ENCODE peak calls at places on chromosome 11, in six cellular contexts. U is hypothalamus, N is NCI-H1417 treated with DMSO at 0.1 percent for 48 hours, E is cardiac muscle cell, Q is NCI-H1092 treated with DMSO at 0.1 percent for 48 hours, Z is SW 1271. K is an unnamed sample.

GRCh38 chr11:69788956-69789355 is 13.8 kb upstream of the FGF4 start:
- DNase-seq in U (no peak), N (no peak), E (no peak), Q (no peak), Z (no peak), K (no peak)

GRCh38 chr11:67408437-67409200 is 4.7 kb downstream of the TBC1D10C start:
- DNase-seq in U (no peak), N (no peak), E (no peak), Q (no peak), Z (no peak), K (no peak)

GRCh38 chr11:120254788-120255518 is 15.0 kb downstream of the POU2F3 start:
- DNase-seq in U (no peak), N (no peak), E (no peak), Q (peak), Z (no peak), K (no peak)

GRCh38 chr11:110715541-110715940 is 3.3 kb upstream of the ARHGAP20 start:
- DNase-seq in U (no peak), N (no peak), E (no peak), Q (no peak), Z (peak), K (no peak)

GRCh38 chr11:69280994-69281393 is 13.0 kb upstream of the MYEOV start:
- DNase-seq in U (no peak), N (no peak), E (no peak), Q (no peak), Z (peak), K (no peak)

GRCh38 chr11:120390585-120390922 is 54.3 kb downstream of the ARHGEF12 start:
- DNase-seq in U (no peak), N (no peak), E (no peak), Q (no peak), Z (no peak), K (no peak)

GRCh38 chr11:115656684-115657083 is 152.5 kb upstream of the CADM1 start:
- DNase-seq in U (no peak), N (no peak), E (no peak), Q (no peak), Z (no peak), K (no peak)

GRCh38 chr11:28110108-28110838 is 2.1 kb downstream of the METTL15 start:
- DNase-seq in U (peak), N (peak), E (peak), Q (peak), Z (peak), K (peak)

GRCh38 chr11:69654001-69654659 is 13.2 kb downstream of the CCND1 start:
- DNase-seq in U (no peak), N (no peak), E (no peak), Q (peak), Z (no peak), K (no peak)

GRCh38 chr11:11268706-11269105 is 84.3 kb downstream of the CSNK2A3 start:
- DNase-seq in U (no peak), N (no peak), E (no peak), Q (no peak), Z (no peak), K (no peak)

GRCh38 chr11:721913-722811 is 16.1 kb downstream of the EPS8L2 start:
- DNase-seq in U (no peak), N (no peak), E (no peak), Q (peak), Z (no peak), K (no peak)

GRCh38 chr11:38648597-38648996 is 2050.6 kb upstream of the RAG2 start:
- DNase-seq in U (no peak), N (no peak), E (no peak), Q (no peak), Z (no peak), K (no peak)

GRCh38 chr11:113475160-113475761 is at the start of gene DRD2:
- DNase-seq in U (no peak), N (no peak), E (peak), Q (peak), Z (no peak), K (no peak)

GRCh38 chr11:117468888-117469287 is 141.2 kb downstream of the CEP164 start:
- DNase-seq in U (no peak), N (no peak), E (no peak), Q (no peak), Z (no peak), K (no peak)

GRCh38 chr11:68461284-68461861 is 821 bp downstream of the PPP6R3 start:
- DNase-seq in U (no peak), N (no peak), E (peak), Q (peak), Z (peak), K (no peak)

GRCh38 chr11:94417386-94417987 is 16.3 kb upstream of the GPR83 start:
- DNase-seq in U (no peak), N (no peak), E (peak), Q (peak), Z (peak), K (no peak)